ENCODE peak calls at places on chromosomes 1 and 21, in five cellular contexts. One of them, this sample, is unnamed.
A peak's percentile ranks its signal among the peaks of the same experiment; 100 is the strongest.

GRCh38 chr1:158035976-158036583 is 42.6 kb downstream of the KIRREL1 start:
- DNase-seq in ovary: peak; percentile 49
- DNase-seq in tibial nerve: peak; percentile 75
- DNase-seq in HS-27A: no peak
- DNase-seq in heart right ventricle: no peak
- DNase-seq in this sample: peak; percentile 60

GRCh38 chr1:16139473-16139962 is 16.4 kb downstream of the EPHA2 start:
- DNase-seq in ovary: no peak
- DNase-seq in tibial nerve: no peak
- DNase-seq in HS-27A: peak; percentile 92
- DNase-seq in heart right ventricle: no peak
- DNase-seq in this sample: no peak

GRCh38 chr1:91789273-91789997 is 96.5 kb downstream of the TGFBR3 start:
- DNase-seq in ovary: no peak
- DNase-seq in tibial nerve: no peak
- DNase-seq in HS-27A: no peak
- DNase-seq in heart right ventricle: no peak
- DNase-seq in this sample: no peak

GRCh38 chr1:43002766-43003165 is 44.1 kb upstream of the SLC2A1 start:
- DNase-seq in ovary: no peak
- DNase-seq in tibial nerve: no peak
- DNase-seq in HS-27A: no peak
- DNase-seq in heart right ventricle: no peak
- DNase-seq in this sample: no peak

GRCh38 chr1:9293512-9294439 is 1.1 kb downstream of the SPSB1 start:
- DNase-seq in ovary: no peak
- DNase-seq in tibial nerve: no peak
- DNase-seq in HS-27A: no peak
- DNase-seq in heart right ventricle: peak; percentile 47
- DNase-seq in this sample: peak; percentile 77

GRCh38 chr1:199242162-199242561 is 603.3 kb downstream of the PTPRC start:
- DNase-seq in ovary: no peak
- DNase-seq in tibial nerve: no peak
- DNase-seq in HS-27A: no peak
- DNase-seq in heart right ventricle: no peak
- DNase-seq in this sample: no peak

GRCh38 chr1:3736131-3736561 is 16.1 kb upstream of the CCDC27 start:
- DNase-seq in ovary: no peak
- DNase-seq in tibial nerve: no peak
- DNase-seq in HS-27A: no peak
- DNase-seq in heart right ventricle: no peak
- DNase-seq in this sample: no peak

GRCh38 chr1:65182658-65183268 is 34.8 kb downstream of the AK4 start:
- DNase-seq in ovary: no peak
- DNase-seq in tibial nerve: no peak
- DNase-seq in HS-27A: no peak
- DNase-seq in heart right ventricle: no peak
- DNase-seq in this sample: no peak

GRCh38 chr1:229842302-229843255 is 216.5 kb downstream of the URB2 start:
- DNase-seq in ovary: no peak
- DNase-seq in tibial nerve: no peak
- DNase-seq in HS-27A: no peak
- DNase-seq in heart right ventricle: no peak
- DNase-seq in this sample: no peak

GRCh38 chr1:67476006-67476482 is 45.8 kb upstream of the SERBP1 start:
- DNase-seq in ovary: no peak
- DNase-seq in tibial nerve: no peak
- DNase-seq in HS-27A: no peak
- DNase-seq in heart right ventricle: no peak
- DNase-seq in this sample: no peak

GRCh38 chr1:180252638-180253536 is 22.8 kb downstream of the LHX4 start:
- DNase-seq in ovary: no peak
- DNase-seq in tibial nerve: peak; percentile 79
- DNase-seq in HS-27A: no peak
- DNase-seq in heart right ventricle: peak; percentile 72
- DNase-seq in this sample: peak; percentile 89

GRCh38 chr1:10204003-10204642 is 6.2 kb upstream of the KIF1B start:
- DNase-seq in ovary: no peak
- DNase-seq in tibial nerve: no peak
- DNase-seq in HS-27A: no peak
- DNase-seq in heart right ventricle: no peak
- DNase-seq in this sample: no peak

GRCh38 chr1:46422261-46422871 is 28.2 kb downstream of the FAAH start:
- DNase-seq in ovary: no peak
- DNase-seq in tibial nerve: no peak
- DNase-seq in HS-27A: no peak
- DNase-seq in heart right ventricle: no peak
- DNase-seq in this sample: no peak

GRCh38 chr1:210129759-210130158 is 102.8 kb upstream of the SERTAD4 start:
- DNase-seq in ovary: no peak
- DNase-seq in tibial nerve: no peak
- DNase-seq in HS-27A: no peak
- DNase-seq in heart right ventricle: no peak
- DNase-seq in this sample: no peak

GRCh38 chr1:10890391-10891073 is 94.1 kb upstream of the CASZ1 start:
- DNase-seq in ovary: no peak
- DNase-seq in tibial nerve: no peak
- DNase-seq in HS-27A: no peak
- DNase-seq in heart right ventricle: no peak
- DNase-seq in this sample: no peak

GRCh38 chr1:222276062-222276461 is 271.8 kb downstream of the HHIPL2 start:
- DNase-seq in ovary: no peak
- DNase-seq in tibial nerve: no peak
- DNase-seq in HS-27A: no peak
- DNase-seq in heart right ventricle: no peak
- DNase-seq in this sample: no peak

GRCh38 chr1:75964760-75965408 is 32.7 kb upstream of the ASB17 start:
- DNase-seq in ovary: no peak
- DNase-seq in tibial nerve: no peak
- DNase-seq in HS-27A: no peak
- DNase-seq in heart right ventricle: no peak
- DNase-seq in this sample: no peak

GRCh38 chr21:37987668-37988067 is 71.4 kb upstream of the KCNJ6 start:
- DNase-seq in ovary: no peak
- DNase-seq in tibial nerve: no peak
- DNase-seq in HS-27A: no peak
- DNase-seq in heart right ventricle: no peak
- DNase-seq in this sample: no peak

This sample was measured in right cardiac atrium.